ENCODE peak calls at places on chromosomes 1 and 21, in five cellular contexts. S is mammary epithelial cell, G is endothelial cell, T is RWPE1, N is cardiac muscle cell. I is an unnamed sample.

GRCh38 chr1:154730251-154730650 is 122.3 kb upstream of the ADAR start:
- DNase-seq in T (peak), S (peak), G (peak), N (no peak), I (no peak)

GRCh38 chr1:247453997-247454396 is 3.9 kb downstream of the OR2B11 start:
- DNase-seq in N (no peak), G (no peak), T (no peak), S (no peak), I (no peak)

GRCh38 chr1:119829636-119830035 is 18.4 kb upstream of the REG4 start:
- DNase-seq in G (no peak), T (no peak), N (no peak), S (no peak), I (no peak)

GRCh38 chr1:27070390-27071048 is 57.9 kb upstream of the TENT5B start:
- DNase-seq in G (no peak), T (no peak), S (peak), N (no peak), I (no peak)

GRCh38 chr1:192669174-192669573 is 33.2 kb downstream of the RGS13 start:
- DNase-seq in S (no peak), T (no peak), G (no peak), N (no peak), I (no peak)

GRCh38 chr1:7614576-7615074 is 156.5 kb upstream of the VAMP3 start:
- DNase-seq in N (no peak), G (no peak), T (no peak), S (no peak), I (no peak)

GRCh38 chr1:198598796-198599321 is 40.0 kb upstream of the PTPRC start:
- DNase-seq in T (no peak), N (no peak), S (no peak), G (no peak), I (no peak)

GRCh38 chr1:42186172-42186571 is 21.6 kb upstream of the GUCA2A start:
- DNase-seq in N (no peak), S (peak), G (no peak), T (no peak), I (no peak)

GRCh38 chr1:3453203-3453761 is 1.2 kb upstream of the ARHGEF16 start:
- DNase-seq in G (peak), S (peak), N (peak), T (peak), I (peak)

GRCh38 chr1:3419415-3420204 is 34.9 kb upstream of the ARHGEF16 start:
- DNase-seq in T (peak), G (no peak), S (peak), N (no peak), I (no peak)

GRCh38 chr21:17454315-17455027 is 58.4 kb upstream of the CXADR start:
- DNase-seq in T (peak), G (peak), N (peak), S (peak), I (peak)

GRCh38 chr1:22350171-22350961 is 101.3 kb upstream of the ZBTB40 start:
- DNase-seq in G (no peak), N (no peak), T (no peak), S (no peak), I (no peak)

GRCh38 chr1:46131727-46132528 is 501 bp downstream of the PIK3R3 start:
- DNase-seq in S (peak), G (no peak), T (peak), N (no peak), I (no peak)

GRCh38 chr1:15188678-15189077 is 35.1 kb downstream of the TMEM51 start:
- DNase-seq in N (no peak), T (no peak), G (no peak), S (no peak), I (no peak)

GRCh38 chr1:174428033-174428432 is 19.7 kb upstream of the GPR52 start:
- DNase-seq in T (no peak), G (no peak), N (no peak), S (no peak), I (no peak)

GRCh38 chr1:31888281-31888680 is 49.9 kb downstream of the PTP4A2 start:
- DNase-seq in T (no peak), N (no peak), G (no peak), S (no peak), I (no peak)

GRCh38 chr1:168001213-168001612 is 64.3 kb upstream of the MPC2 start:
- DNase-seq in S (no peak), N (no peak), G (no peak), T (no peak), I (no peak)

GRCh38 chr1:178530037-178530402 is 17.1 kb downstream of the TEX35 start:
- DNase-seq in N (no peak), T (peak), G (no peak), S (peak), I (no peak)

GRCh38 chr21:23939369-23940065 is 1667.8 kb downstream of the MRPL39 start:
- DNase-seq in N (no peak), T (no peak), S (no peak), G (no peak), I (no peak)

GRCh38 chr21:23930565-23930964 is 1676.7 kb downstream of the MRPL39 start:
- DNase-seq in T (no peak), N (no peak), G (no peak), S (no peak), I (no peak)

GRCh38 chr21:23936991-23937390 is 1670.3 kb downstream of the MRPL39 start:
- DNase-seq in G (no peak), N (no peak), T (no peak), S (no peak), I (no peak)

DNA sequence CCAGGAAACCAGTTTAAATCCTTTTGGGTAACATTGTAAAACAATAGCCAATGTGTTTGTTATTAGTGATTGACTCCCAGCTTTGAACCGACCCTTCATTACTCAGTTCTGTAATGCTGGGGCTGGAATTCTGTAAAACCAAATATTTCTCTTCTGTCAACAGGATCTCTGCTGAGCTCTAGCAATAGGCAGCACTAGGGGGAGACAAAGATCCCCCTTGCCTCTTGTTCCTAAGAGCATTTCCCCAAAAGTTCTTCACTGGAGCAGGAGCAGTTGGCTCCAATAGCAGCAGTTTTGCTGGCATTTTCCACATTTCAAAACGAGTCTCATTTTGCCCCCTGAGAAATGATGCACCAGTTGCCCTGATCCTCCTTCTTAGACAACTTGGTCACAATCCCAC is 1671.1 kb downstream of the MRPL39 start:
- DNase-seq in T (no peak), S (no peak), G (no peak), N (peak), I (no peak)
- TF ChIP-seq CTCF in T (no peak), S (no peak), G (no peak), N (no peak), I (peak)

DNA sequence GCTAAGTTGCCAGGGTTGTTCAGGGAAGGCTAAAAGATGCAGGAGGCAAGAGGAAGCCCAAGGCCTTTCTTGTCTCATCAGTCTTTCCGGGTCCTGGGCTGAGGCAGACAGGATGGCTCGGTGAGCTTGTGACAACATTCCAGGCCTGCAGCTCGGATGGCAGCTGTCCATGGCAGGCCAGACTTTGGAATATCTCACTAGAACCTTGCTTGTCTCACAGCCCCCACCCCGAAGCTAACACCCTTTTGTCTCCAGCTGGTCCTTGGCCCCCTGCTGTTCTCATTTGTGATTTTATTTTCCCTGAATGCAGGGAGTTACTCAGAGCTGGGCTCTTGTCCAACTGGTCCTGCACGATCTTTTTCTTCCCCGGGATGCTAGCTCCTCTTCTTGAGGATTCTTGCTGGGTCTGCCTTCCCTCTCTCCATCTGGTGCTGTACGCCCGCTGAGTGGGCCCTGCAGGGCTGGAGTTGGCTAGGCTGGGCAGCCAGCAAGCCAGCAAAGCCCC is 477.2 kb upstream of the CAMK1G start:
- DNase-seq in S (no peak), N (no peak), T (peak), G (no peak), I (no peak)
- TF ChIP-seq CTCF in S (no peak), N (no peak), T (no peak), G (no peak), I (no peak)

DNA sequence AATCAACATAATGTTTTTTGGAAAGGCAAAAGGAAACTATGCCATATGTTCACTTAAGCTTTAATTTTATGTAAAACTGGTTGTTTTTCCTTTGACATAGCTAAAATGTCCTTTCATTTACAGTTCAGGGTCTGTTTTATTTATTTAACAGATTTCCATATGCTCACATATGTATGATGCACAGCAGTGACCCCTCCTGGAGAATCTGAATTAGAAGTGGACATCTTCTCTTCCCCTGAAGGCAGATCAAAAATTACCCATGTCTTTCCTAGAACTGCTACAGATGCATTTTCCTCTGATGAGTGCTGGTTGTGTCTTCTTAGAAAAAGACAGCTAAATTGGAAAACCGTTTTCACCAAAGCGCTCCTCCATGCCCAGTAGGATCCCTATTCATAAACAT is 143.6 kb upstream of the USH2A start:
- DNase-seq in T (no peak), G (no peak), N (no peak), S (peak), I (no peak)
- TF ChIP-seq CTCF in T (no peak), G (no peak), N (peak), S (peak), I (peak)

GRCh38 chr1:53190210-53190611 is 6.4 kb upstream of the CPT2 start:
- DNase-seq in G (no peak), N (no peak), T (no peak), S (no peak), I (no peak)
- TF ChIP-seq CTCF in G (no peak), N (no peak), T (no peak), S (no peak), I (no peak)

GRCh38 chr1:83545450-83545849 is 453.5 kb downstream of the TTLL7 start:
- DNase-seq in N (no peak), G (peak), T (no peak), S (no peak), I (no peak)
- TF ChIP-seq CTCF in N (no peak), G (peak), T (no peak), S (no peak), I (peak)

GRCh38 chr1:77825356-77825709 is 45.9 kb downstream of the MIGA1 start:
- DNase-seq in T (peak), N (peak), G (peak), S (peak), I (no peak)
- TF ChIP-seq CTCF in T (peak), N (peak), G (no peak), S (peak), I (peak)

GRCh38 chr1:97050501-97050900 is 328.9 kb downstream of the PTBP2 start:
- DNase-seq in T (no peak), S (no peak), G (peak), N (peak), I (no peak)
- TF ChIP-seq CTCF in T (no peak), S (no peak), G (no peak), N (peak), I (peak)

DNA sequence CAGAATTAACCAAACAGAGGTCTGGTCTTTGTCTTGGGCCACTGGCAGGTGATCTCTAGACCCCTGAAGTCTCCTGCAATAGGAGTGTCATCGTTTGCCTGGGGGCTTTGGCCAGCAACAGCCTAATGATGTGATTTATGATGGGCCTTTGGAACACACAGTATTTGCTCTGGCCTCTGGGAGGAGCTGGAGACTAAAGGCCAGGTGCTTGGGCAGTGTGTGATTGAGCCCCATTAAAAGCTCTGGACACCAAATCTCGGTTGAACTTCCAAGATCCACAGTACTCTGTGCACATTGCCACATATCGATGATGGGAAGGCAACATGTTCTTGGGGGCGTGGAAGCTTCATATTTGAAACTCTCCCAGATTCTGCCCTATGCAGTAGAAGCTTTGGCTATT is 32.0 kb upstream of the TLR5 start:
- DNase-seq in G (peak), N (peak), S (peak), T (no peak), I (no peak)
- TF ChIP-seq CTCF in G (no peak), N (peak), S (peak), T (no peak), I (peak)